ENCODE peak calls at places on chromosomes 11 and 22, in four cellular contexts. One of them, this sample, is unnamed.

GRCh38 chr11:85809881-85810280 is 1.1 kb downstream of the SYTL2 start:
- DNase-seq in HepG2: peak
- DNase-seq in SK-N-SH: peak
- DNase-seq in K562: peak
- DNase-seq in this sample: peak

GRCh38 chr22:37256075-37256726 is 12.1 kb upstream of the RAC2 start:
- DNase-seq in HepG2: no peak
- DNase-seq in SK-N-SH: no peak
- DNase-seq in K562: no peak
- DNase-seq in this sample: no peak

GRCh38 chr22:21939392-21940319 is 13.0 kb downstream of the PPM1F start:
- DNase-seq in HepG2: no peak
- DNase-seq in K562: no peak
- DNase-seq in SK-N-SH: no peak
- DNase-seq in this sample: no peak

GRCh38 chr11:134846776-134847722 is 435.0 kb upstream of the B3GAT1 start:
- DNase-seq in SK-N-SH: no peak
- DNase-seq in HepG2: no peak
- DNase-seq in K562: no peak
- DNase-seq in this sample: no peak

GRCh38 chr11:131195801-131196517 is 174.5 kb upstream of the NTM start:
- DNase-seq in SK-N-SH: peak
- DNase-seq in K562: no peak
- DNase-seq in HepG2: no peak
- DNase-seq in this sample: no peak

GRCh38 chr22:17890245-17890671 is 116.0 kb upstream of the BID start:
- DNase-seq in SK-N-SH: no peak
- DNase-seq in HepG2: no peak
- DNase-seq in K562: no peak
- DNase-seq in this sample: no peak

GRCh38 chr11:75654314-75654713 is 14.5 kb downstream of the MAP6 start:
- DNase-seq in K562: no peak
- DNase-seq in HepG2: no peak
- DNase-seq in SK-N-SH: no peak
- DNase-seq in this sample: no peak

GRCh38 chr11:118660646-118661424 is 18.6 kb downstream of the TREH start:
- DNase-seq in SK-N-SH: no peak
- DNase-seq in K562: no peak
- DNase-seq in HepG2: peak
- DNase-seq in this sample: no peak

GRCh38 chr22:44892803-44893730 is 116.7 kb downstream of the PHF21B start:
- DNase-seq in K562: no peak
- DNase-seq in SK-N-SH: no peak
- DNase-seq in HepG2: no peak
- DNase-seq in this sample: no peak

GRCh38 chr11:128549256-128549944 is 38.0 kb downstream of the ETS1 start:
- DNase-seq in HepG2: no peak
- DNase-seq in K562: no peak
- DNase-seq in SK-N-SH: no peak
- DNase-seq in this sample: peak

GRCh38 chr11:103619480-103619879 is 417.0 kb upstream of the DDI1 start:
- DNase-seq in SK-N-SH: no peak
- DNase-seq in K562: no peak
- DNase-seq in HepG2: no peak
- DNase-seq in this sample: no peak

GRCh38 chr22:45502215-45503070 is at the start of gene FBLN1:
- DNase-seq in SK-N-SH: peak
- DNase-seq in HepG2: peak
- DNase-seq in K562: no peak
- DNase-seq in this sample: peak

GRCh38 chr11:9274499-9275228 is 9.5 kb upstream of the DENND5A start:
- DNase-seq in HepG2: no peak
- DNase-seq in K562: no peak
- DNase-seq in SK-N-SH: no peak
- DNase-seq in this sample: no peak

GRCh38 chr11:70744396-70745185 is 346.3 kb downstream of the CTTN start:
- DNase-seq in K562: no peak
- DNase-seq in SK-N-SH: no peak
- DNase-seq in HepG2: no peak
- DNase-seq in this sample: no peak

GRCh38 chr22:36409911-36410756 is 22.4 kb upstream of the MYH9 start:
- DNase-seq in HepG2: peak
- DNase-seq in K562: peak
- DNase-seq in SK-N-SH: no peak
- DNase-seq in this sample: peak

GRCh38 chr22:27980424-27981148 is 61.5 kb upstream of the PITPNB start:
- DNase-seq in SK-N-SH: no peak
- DNase-seq in HepG2: no peak
- DNase-seq in K562: peak
- DNase-seq in this sample: peak

GRCh38 chr11:31109446-31109845 is 260.1 kb downstream of the DCDC1 start:
- DNase-seq in K562: no peak
- DNase-seq in HepG2: no peak
- DNase-seq in SK-N-SH: no peak
- DNase-seq in this sample: no peak

GRCh38 chr11:77698896-77699295 is 61.3 kb upstream of the CLNS1A start:
- DNase-seq in K562: no peak
- DNase-seq in HepG2: no peak
- DNase-seq in SK-N-SH: no peak
- DNase-seq in this sample: no peak

GRCh38 chr11:120492486-120492885 is 19.1 kb upstream of the GRIK4 start:
- DNase-seq in HepG2: no peak
- DNase-seq in K562: no peak
- DNase-seq in SK-N-SH: no peak
- DNase-seq in this sample: no peak

GRCh38 chr11:120486138-120486537 is 25.4 kb upstream of the GRIK4 start:
- DNase-seq in SK-N-SH: no peak
- DNase-seq in K562: no peak
- DNase-seq in HepG2: no peak
- DNase-seq in this sample: no peak

GRCh38 chr11:120494595-120494994 is 17.0 kb upstream of the GRIK4 start:
- DNase-seq in HepG2: no peak
- DNase-seq in K562: peak
- DNase-seq in SK-N-SH: no peak
- DNase-seq in this sample: no peak

DNA sequence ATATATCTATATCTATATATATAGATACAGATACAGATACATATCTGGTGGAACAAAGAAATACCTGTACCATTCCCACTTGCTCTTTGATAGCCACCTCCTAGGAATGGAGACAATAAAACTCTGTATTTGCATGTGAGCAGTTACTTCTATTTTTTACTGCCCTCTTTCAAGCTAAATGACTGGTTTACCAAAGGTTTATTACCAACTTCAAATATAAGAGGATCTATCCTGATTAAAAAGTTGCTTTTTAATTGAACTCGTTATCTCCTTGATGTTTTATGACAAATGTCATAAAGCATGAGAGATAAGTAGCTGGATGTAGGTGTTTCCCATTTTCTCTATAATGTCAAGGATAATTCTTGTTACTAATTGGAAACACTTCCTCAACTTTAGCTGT is 21.7 kb upstream of the GRIK4 start:
- DNase-seq in K562: no peak
- DNase-seq in HepG2: no peak
- DNase-seq in SK-N-SH: no peak
- DNase-seq in this sample: no peak
- TF ChIP-seq FOXJ3 in K562: no peak
- TF ChIP-seq FOXJ3 in HepG2: no peak
- TF ChIP-seq FOXJ3 in SK-N-SH: no peak
- TF ChIP-seq FOXJ3 in this sample: no peak

GRCh38 chr22:48898524-48899377 is 928.9 kb downstream of the BRD1 start:
- DNase-seq in HepG2: no peak
- DNase-seq in K562: no peak
- DNase-seq in SK-N-SH: no peak
- DNase-seq in this sample: no peak

GRCh38 chr22:48896766-48897637 is 930.7 kb downstream of the BRD1 start:
- DNase-seq in HepG2: no peak
- DNase-seq in K562: no peak
- DNase-seq in SK-N-SH: no peak
- DNase-seq in this sample: no peak

GRCh38 chr22:48897638-48897954 is 930.1 kb downstream of the BRD1 start:
- DNase-seq in HepG2: no peak
- DNase-seq in SK-N-SH: no peak
- DNase-seq in K562: no peak
- DNase-seq in this sample: no peak

GRCh38 chr22:48899523-48900326 is 927.9 kb downstream of the BRD1 start:
- DNase-seq in HepG2: no peak
- DNase-seq in K562: no peak
- DNase-seq in SK-N-SH: no peak
- DNase-seq in this sample: no peak

DNA sequence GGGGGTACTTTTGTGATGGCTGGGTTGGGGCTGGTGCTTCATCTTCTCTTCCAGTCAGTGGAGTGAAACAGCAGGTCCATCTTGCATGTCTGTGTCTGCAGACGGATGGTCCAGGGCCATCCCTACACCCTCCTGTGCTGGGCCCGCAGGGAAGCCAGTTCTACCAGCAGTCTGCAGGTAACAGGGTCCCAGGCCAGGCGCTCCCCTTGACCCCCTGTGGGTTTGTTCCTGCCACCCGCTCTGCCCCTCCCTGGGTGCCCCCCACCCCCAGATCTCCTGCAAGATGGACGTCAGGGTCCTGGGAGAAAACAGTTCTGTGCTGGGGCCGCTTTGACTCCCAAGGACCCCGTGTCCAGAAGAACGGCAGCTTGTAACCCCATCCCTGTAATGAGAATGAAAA is 929.7 kb downstream of the BRD1 start:
- DNase-seq in HepG2: no peak
- DNase-seq in K562: no peak
- DNase-seq in SK-N-SH: no peak
- DNase-seq in this sample: no peak
- TF ChIP-seq FOXJ3 in HepG2: no peak
- TF ChIP-seq FOXJ3 in K562: no peak
- TF ChIP-seq FOXJ3 in SK-N-SH: no peak
- TF ChIP-seq FOXJ3 in this sample: no peak

GRCh38 chr11:16001899-16002426 is 354.4 kb downstream of the SOX6 start:
- DNase-seq in SK-N-SH: no peak
- DNase-seq in HepG2: peak
- DNase-seq in K562: no peak
- DNase-seq in this sample: no peak
- TF ChIP-seq FOXJ3 in SK-N-SH: no peak
- TF ChIP-seq FOXJ3 in HepG2: peak
- TF ChIP-seq FOXJ3 in K562: no peak
- TF ChIP-seq FOXJ3 in this sample: no peak

GRCh38 chr11:12202911-12203310 is 92.5 kb downstream of the MICAL2 start:
- DNase-seq in SK-N-SH: no peak
- DNase-seq in K562: no peak
- DNase-seq in HepG2: no peak
- DNase-seq in this sample: no peak

GRCh38 chr11:12206529-12206928 is 96.1 kb downstream of the MICAL2 start:
- DNase-seq in SK-N-SH: no peak
- DNase-seq in HepG2: no peak
- DNase-seq in K562: no peak
- DNase-seq in this sample: no peak

GRCh38 chr11:12207384-12208150 is 97.2 kb downstream of the MICAL2 start:
- DNase-seq in HepG2: no peak
- DNase-seq in SK-N-SH: no peak
- DNase-seq in K562: no peak
- DNase-seq in this sample: no peak

GRCh38 chr11:12204506-12204905 is 94.1 kb downstream of the MICAL2 start:
- DNase-seq in K562: no peak
- DNase-seq in SK-N-SH: no peak
- DNase-seq in HepG2: no peak
- DNase-seq in this sample: no peak

DNA sequence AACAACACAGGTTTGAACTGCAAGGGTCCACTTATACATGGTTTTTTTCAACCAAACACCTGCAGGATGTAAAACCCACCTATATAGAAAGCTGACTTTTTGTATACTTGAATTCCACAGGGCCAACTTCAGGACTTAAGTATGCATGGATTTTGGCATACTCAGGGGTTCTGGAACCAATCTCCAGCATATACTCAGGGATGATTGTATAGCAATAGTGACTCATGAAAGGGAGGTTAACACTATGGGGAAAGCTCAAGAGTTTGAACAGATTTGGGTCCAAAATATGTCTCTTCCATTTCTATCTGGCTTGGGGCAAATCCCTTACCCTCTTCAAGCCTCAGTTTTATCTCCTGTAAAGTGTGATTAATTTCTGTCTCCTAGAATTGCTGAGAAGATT is 94.9 kb downstream of the MICAL2 start:
- DNase-seq in HepG2: no peak
- DNase-seq in K562: no peak
- DNase-seq in SK-N-SH: no peak
- DNase-seq in this sample: no peak
- TF ChIP-seq FOXJ3 in HepG2: no peak
- TF ChIP-seq FOXJ3 in K562: no peak
- TF ChIP-seq FOXJ3 in SK-N-SH: no peak
- TF ChIP-seq FOXJ3 in this sample: no peak

DNA sequence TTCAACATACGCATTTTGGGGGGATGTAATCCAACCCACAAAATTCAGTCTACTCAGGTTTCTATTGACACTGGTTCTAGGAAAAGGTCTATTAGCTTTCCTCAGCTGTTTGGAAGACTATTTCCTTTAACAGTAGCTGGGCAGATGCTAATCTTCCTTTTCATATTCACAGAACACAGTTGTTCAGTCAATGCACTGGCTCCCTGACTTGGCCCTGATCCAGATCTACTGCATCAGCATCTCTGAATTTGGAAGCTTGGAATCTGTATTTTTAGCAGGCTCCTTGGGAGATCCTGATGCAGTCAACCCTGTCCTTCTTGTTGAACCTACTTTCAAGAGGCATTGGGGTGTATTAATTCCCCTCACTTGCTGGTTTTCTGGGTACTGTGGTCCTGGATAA is 6.3 kb downstream of the HTATIP2 start:
- DNase-seq in SK-N-SH: no peak
- DNase-seq in K562: peak
- DNase-seq in HepG2: no peak
- DNase-seq in this sample: no peak
- TF ChIP-seq FOXJ3 in SK-N-SH: no peak
- TF ChIP-seq FOXJ3 in K562: no peak
- TF ChIP-seq FOXJ3 in HepG2: no peak
- TF ChIP-seq FOXJ3 in this sample: no peak

DNA sequence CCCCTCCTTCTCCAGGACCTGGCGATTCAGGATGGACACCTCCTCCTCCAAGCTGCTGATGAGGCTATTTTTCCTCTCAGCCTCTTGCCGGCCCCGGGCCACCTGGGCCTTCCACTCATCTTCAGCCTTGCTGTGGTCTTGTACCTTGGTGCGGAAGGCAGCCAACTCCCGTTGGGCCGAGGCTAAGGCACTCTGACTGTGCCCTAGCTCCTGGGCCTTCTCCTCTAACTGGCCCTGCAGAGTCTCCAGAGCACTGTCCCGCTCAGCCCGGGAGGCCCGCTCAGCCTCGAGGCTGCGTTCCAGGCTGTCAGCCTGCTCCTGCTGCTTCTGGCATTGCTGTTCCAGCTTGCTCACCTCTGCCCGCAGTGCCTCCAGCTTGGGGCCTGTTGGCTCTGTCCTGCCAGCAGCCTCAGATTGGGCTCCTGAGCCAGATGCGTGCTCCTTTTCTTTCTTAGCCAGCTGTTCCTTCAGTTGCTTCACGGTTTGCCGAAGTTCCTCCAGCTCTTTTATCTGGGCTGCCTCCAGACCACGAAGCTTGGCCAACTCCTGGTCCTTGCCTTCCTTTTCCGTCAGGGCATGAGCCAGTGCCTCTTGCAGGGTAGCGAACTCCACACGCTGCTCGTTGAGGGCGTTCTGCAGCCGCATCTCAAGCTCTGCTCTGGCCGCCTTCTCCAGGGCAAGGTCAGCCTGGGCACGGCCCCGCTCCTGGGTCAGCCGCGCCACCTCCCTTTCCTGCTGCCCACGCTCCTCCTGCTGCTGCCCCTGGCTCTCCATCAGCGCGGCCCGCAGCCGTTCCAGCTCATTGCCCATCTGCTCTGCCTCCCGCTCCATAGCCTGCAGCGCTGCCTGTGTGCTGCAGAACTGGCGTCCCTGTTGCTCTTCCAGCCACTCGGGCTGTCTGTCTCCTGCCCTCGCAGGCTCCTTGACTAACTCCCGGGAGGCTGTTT is 15.3 kb downstream of the IL18BP start:
- DNase-seq in SK-N-SH: no peak
- DNase-seq in K562: no peak
- DNase-seq in HepG2: no peak
- DNase-seq in this sample: no peak
- TF ChIP-seq FOXJ3 in SK-N-SH: no peak
- TF ChIP-seq FOXJ3 in K562: no peak
- TF ChIP-seq FOXJ3 in HepG2: no peak
- TF ChIP-seq FOXJ3 in this sample: no peak